ENCODE peak calls at places on chromosomes 7 and 10, in nine cellular contexts. O is neural progenitor cell, C is MM.1S, F is astrocyte of the spinal cord, L is HFF-Myc, U is body of pancreas, S is tibial nerve, R is fibroblast of pulmonary artery, I is adrenal gland. E is an unnamed sample.

GRCh38 chr10:128440513-128441160 is 314.4 kb upstream of the MKI67 start:
- DNase-seq in O (peak), C (no peak), F (no peak), L (no peak), U (no peak), S (no peak), R (no peak), I (no peak), E (no peak)

GRCh38 chr7:130988443-130988842 is 254.4 kb upstream of the KLF14 start:
- DNase-seq in O (peak), C (no peak), F (no peak), L (no peak), U (no peak), S (no peak), R (no peak), I (no peak), E (no peak)

GRCh38 chr7:139181404-139181803 is 49.6 kb upstream of the UBN2 start:
- DNase-seq in O (no peak), C (no peak), F (no peak), L (no peak), U (no peak), S (no peak), R (no peak), I (no peak), E (no peak)

GRCh38 chr10:125584954-125585353 is 98.0 kb downstream of the TEX36 start:
- DNase-seq in O (no peak), C (no peak), F (no peak), L (no peak), U (no peak), S (no peak), R (no peak), I (no peak), E (no peak)

GRCh38 chr10:18005445-18005780 is 53.7 kb downstream of the SLC39A12 start:
- DNase-seq in O (no peak), C (no peak), F (no peak), L (no peak), U (no peak), S (no peak), R (no peak), I (no peak), E (no peak)

GRCh38 chr7:82335001-82335400 is 108.6 kb downstream of the CACNA2D1 start:
- DNase-seq in O (no peak), C (no peak), F (no peak), L (no peak), U (no peak), S (no peak), R (no peak), I (no peak), E (no peak)

GRCh38 chr10:29130190-29130673 is 158.6 kb upstream of the LYZL1 start:
- DNase-seq in O (peak), C (peak), F (peak), L (no peak), U (no peak), S (no peak), R (peak), I (no peak), E (peak)

GRCh38 chr10:50981904-50982303 is 92.4 kb upstream of the PRKG1 start:
- DNase-seq in O (no peak), C (no peak), F (no peak), L (no peak), U (no peak), S (no peak), R (no peak), I (no peak), E (no peak)

GRCh38 chr7:105811189-105811847 is 65.1 kb downstream of the ATXN7L1 start:
- DNase-seq in O (no peak), C (no peak), F (no peak), L (no peak), U (no peak), S (no peak), R (no peak), I (no peak), E (no peak)

GRCh38 chr7:116669769-116670168 is 2.2 kb upstream of the MET start:
- DNase-seq in O (no peak), C (no peak), F (no peak), L (no peak), U (no peak), S (no peak), R (no peak), I (no peak), E (no peak)

GRCh38 chr10:91614254-91614624 is 18.6 kb downstream of the PPP1R3C start:
- DNase-seq in O (no peak), C (no peak), F (peak), L (peak), U (no peak), S (no peak), R (peak), I (no peak), E (peak)

GRCh38 chr10:57952741-57953140 is 315.0 kb downstream of the IPMK start:
- DNase-seq in O (no peak), C (no peak), F (peak), L (no peak), U (no peak), S (no peak), R (peak), I (peak), E (peak)

GRCh38 chr10:97243836-97244235 is 48.6 kb downstream of the ARHGAP19 start:
- DNase-seq in O (no peak), C (no peak), F (no peak), L (no peak), U (no peak), S (no peak), R (no peak), I (no peak), E (no peak)

GRCh38 chr10:28585076-28585475 is 52.2 kb downstream of the WAC start:
- DNase-seq in O (no peak), C (no peak), F (no peak), L (no peak), U (no peak), S (no peak), R (no peak), I (no peak), E (no peak)

GRCh38 chr10:93363891-93364648 is 118.1 kb downstream of the MYOF start:
- DNase-seq in O (no peak), C (no peak), F (no peak), L (no peak), U (no peak), S (no peak), R (no peak), I (peak), E (no peak)

GRCh38 chr10:59036311-59037017 is 140.0 kb upstream of the PHYHIPL start:
- DNase-seq in O (no peak), C (peak), F (no peak), L (no peak), U (no peak), S (no peak), R (no peak), I (no peak), E (no peak)

GRCh38 chr7:140170375-140170774 is 6.4 kb downstream of the KDM7A start:
- DNase-seq in O (no peak), C (no peak), F (no peak), L (no peak), U (no peak), S (no peak), R (no peak), I (no peak), E (no peak)

GRCh38 chr10:87931836-87932230 is 68.4 kb downstream of the PTEN start:
- DNase-seq in O (no peak), C (no peak), F (no peak), L (no peak), U (no peak), S (no peak), R (no peak), I (no peak), E (no peak)

GRCh38 chr7:136016649-136017395 is 39.7 kb upstream of the MTPN start:
- DNase-seq in O (no peak), C (no peak), F (no peak), L (no peak), U (no peak), S (no peak), R (no peak), I (no peak), E (no peak)

GRCh38 chr10:86958109-86958830 is at the start of gene SNCG:
- DNase-seq in O (no peak), C (no peak), F (no peak), L (no peak), U (peak), S (no peak), R (peak), I (peak), E (peak)

GRCh38 chr7:132065973-132066611 is 509.7 kb upstream of the PODXL start:
- DNase-seq in O (peak), C (no peak), F (no peak), L (no peak), U (no peak), S (no peak), R (no peak), I (no peak), E (peak)

GRCh38 chr10:58701398-58702135 is 188.9 kb downstream of the BICC1 start:
- DNase-seq in O (no peak), C (no peak), F (peak), L (peak), U (no peak), S (peak), R (peak), I (peak), E (peak)

GRCh38 chr7:12244129-12244528 is 33.0 kb downstream of the TMEM106B start:
- DNase-seq in O (peak), C (no peak), F (peak), L (no peak), U (peak), S (no peak), R (peak), I (peak), E (peak)

GRCh38 chr10:88216976-88217375 is 353.6 kb downstream of the PTEN start:
- DNase-seq in O (no peak), C (no peak), F (no peak), L (no peak), U (no peak), S (no peak), R (no peak), I (no peak), E (no peak)

GRCh38 chr7:127995157-127995865 is 35.9 kb downstream of the LRRC4 start:
- DNase-seq in O (no peak), C (no peak), F (peak), L (no peak), U (no peak), S (peak), R (peak), I (peak), E (peak)

GRCh38 chr7:936131-937054 is 18.1 kb downstream of the ADAP1 start:
- DNase-seq in O (no peak), C (no peak), F (peak), L (no peak), U (no peak), S (no peak), R (no peak), I (no peak), E (peak)
- H3K4me3 ChIP-seq in O (no peak), C (no peak), F (no peak), L (no peak), U (no peak), S (no peak), R (no peak), I (no peak), E (no peak)

GRCh38 chr7:107742678-107743566 is 1.0 kb upstream of the CBLL1 start:
- DNase-seq in O (peak), C (no peak), F (no peak), L (peak), U (peak), S (peak), R (no peak), I (peak), E (no peak)

GRCh38 chr7:107743567-107744344 is at the start of gene CBLL1:
- DNase-seq in O (peak), C (peak), F (peak), L (peak), U (peak), S (peak), R (peak), I (peak), E (peak)

GRCh38 chr7:107746006-107746405 is 2.1 kb downstream of the CBLL1 start:
- DNase-seq in O (no peak), C (no peak), F (no peak), L (no peak), U (no peak), S (no peak), R (no peak), I (no peak), E (no peak)

DNA sequence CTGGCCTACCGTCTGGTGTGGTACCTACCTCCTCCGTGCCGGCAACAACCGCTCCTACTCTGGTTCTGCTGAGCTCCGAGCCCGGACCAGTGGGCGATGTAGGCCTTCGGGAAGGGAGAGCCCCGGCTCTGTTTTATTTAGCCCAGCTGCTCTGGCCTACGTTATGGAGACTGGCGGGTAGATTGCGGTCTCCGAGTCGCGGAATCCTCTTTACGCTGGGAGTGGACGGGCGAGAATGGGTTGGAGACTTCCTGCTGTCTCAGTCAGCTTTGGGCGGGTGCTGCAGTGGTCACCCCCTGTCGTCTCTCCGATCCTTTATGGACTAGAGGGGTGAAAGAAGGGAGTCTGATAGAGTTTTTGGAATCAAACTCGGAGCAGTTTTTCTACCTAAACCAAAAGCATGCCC is 406 bp downstream of the CBLL1 start:
- DNase-seq in O (no peak), C (no peak), F (no peak), L (no peak), U (no peak), S (no peak), R (no peak), I (no peak), E (no peak)
- TF ChIP-seq CTCF in O (no peak), C (no peak), F (no peak), L (no peak), U (no peak), S (no peak), R (no peak), I (no peak), E (no peak)

DNA sequence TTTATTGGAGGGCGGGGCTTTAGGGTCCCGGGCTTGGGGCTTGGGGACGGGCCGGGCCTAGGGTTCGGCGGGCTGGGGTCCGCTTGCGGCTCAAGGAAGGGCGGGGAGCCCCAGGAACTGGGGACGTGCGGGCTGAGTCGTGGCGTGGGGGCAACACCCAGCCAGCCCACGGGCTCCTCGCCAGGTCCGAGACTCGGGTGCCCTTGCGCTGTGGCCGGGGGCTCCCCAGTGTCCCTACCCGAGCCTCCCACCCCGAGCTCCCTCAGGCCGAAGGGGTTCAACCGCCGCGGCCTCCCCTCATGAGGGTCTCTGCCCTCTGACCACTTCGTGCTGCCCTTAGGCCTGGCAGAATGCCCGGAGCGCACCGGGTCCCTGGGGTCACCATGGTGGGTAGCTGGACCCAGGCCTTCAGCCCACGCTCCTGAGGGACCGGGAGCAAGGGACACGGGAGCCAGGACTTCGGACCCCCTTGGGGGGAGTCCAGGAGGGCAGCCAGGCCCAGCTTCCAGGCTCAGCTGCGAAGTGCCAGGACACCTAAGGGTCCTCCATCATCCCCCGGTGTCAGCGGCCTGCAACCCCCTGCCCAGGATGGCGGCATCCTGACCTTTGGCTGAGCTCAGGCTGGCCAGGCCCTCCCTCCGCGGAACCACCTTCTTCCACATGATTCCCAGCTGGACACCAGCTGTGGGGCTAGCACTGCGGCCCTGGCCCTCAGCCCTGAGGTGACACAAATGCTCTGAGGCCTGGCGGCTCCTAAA is 522 bp upstream of the FUOM start:
- DNase-seq in O (no peak), C (no peak), F (no peak), L (no peak), U (peak), S (no peak), R (no peak), I (no peak), E (no peak)
- H3K4me3 ChIP-seq in O (no peak), C (no peak), F (no peak), L (no peak), U (no peak), S (peak), R (no peak), I (no peak), E (no peak)

DNA sequence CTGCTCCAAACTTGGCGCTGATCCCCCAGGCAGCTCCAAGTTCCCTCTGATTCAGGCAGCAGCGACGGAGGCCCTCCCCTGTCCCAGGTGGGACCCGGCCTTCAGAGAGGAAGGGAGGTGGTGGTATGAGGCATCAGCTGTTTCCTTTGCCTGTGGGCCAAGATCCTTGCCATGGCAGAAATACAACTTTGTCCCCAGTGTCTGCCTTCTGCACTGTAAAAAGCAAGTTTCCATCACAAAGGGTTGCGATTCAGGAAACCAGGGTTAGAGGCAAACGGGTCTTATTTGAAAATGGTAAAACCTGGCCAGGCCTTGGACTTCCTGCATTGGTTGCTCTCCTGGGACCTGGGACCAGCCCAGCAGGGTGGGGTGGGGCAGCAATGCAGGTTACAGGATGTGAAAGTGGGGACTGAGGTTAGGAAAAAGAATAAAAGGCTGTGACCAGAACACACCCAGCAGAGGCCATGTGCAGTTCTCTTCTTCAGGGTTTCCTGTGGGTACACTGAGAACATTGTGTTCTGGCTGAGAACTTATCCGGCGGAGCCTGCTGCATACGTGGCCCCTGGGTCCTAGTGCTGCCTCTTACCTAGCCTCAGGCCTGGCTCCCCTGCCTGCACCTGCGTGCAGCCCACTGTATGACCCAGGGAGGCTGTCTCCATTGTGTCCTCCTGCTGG is 25.1 kb upstream of the DDIT4 start:
- DNase-seq in O (no peak), C (peak), F (peak), L (no peak), U (peak), S (peak), R (peak), I (peak), E (peak)
- TF ChIP-seq CTCF in O (no peak), C (no peak), F (no peak), L (no peak), U (no peak), S (peak), R (no peak), I (no peak), E (no peak)

DNA sequence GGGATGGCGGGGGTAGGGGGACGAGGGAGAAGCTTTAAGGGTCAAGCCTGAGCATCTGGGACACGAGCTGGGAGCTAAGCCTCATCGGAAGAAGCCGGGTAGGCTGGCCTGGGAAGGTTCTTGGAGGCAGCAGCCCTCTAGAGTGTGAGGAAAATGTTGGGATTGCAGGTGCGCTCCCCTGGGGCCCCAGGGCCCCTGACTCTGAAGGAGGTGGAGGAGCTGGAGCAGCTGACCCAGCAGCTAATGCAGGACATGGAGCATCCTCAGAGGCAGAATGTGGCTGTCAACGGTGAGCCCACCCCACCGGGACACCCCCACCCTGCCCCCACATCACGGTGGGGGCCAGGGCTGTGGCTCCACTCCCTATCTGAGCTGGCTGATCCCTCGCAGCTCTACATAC is 6.9 kb downstream of the ZYX start:
- DNase-seq in O (no peak), C (no peak), F (no peak), L (no peak), U (no peak), S (no peak), R (no peak), I (no peak), E (no peak)
- H3K4me3 ChIP-seq in O (no peak), C (no peak), F (no peak), L (no peak), U (no peak), S (no peak), R (no peak), I (no peak), E (no peak)

DNA sequence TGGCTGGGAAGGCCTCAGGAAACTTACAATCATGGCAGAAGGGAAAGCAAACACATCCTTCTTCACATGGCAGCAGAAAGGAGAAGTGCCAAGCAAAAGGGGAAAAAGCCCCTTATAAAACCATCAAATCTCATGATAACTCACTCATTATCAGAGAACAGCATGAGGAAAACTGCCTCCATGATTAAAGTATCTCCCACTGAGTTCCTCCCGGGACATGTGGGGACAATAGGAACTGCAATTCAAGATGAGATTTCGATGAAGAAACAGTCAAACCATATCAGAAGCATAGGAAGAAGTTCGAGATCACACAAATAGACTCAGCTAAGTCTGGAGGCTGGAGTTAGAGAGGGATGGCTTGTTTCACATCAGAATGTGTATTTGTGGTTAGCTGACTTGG is 869.4 kb upstream of the PHF14 start:
- DNase-seq in O (no peak), C (no peak), F (no peak), L (no peak), U (no peak), S (no peak), R (no peak), I (no peak), E (no peak)
- TF ChIP-seq CTCF in O (no peak), C (no peak), F (no peak), L (no peak), U (no peak), S (no peak), R (no peak), I (no peak), E (no peak)

GRCh38 chr7:150340875-150341262 is 560 bp downstream of the RARRES2 start:
- DNase-seq in O (no peak), C (no peak), F (no peak), L (no peak), U (no peak), S (no peak), R (no peak), I (no peak), E (no peak)
- H3K4me3 ChIP-seq in O (peak), C (no peak), F (peak), L (peak), U (peak), S (peak), R (peak), I (peak), E (peak)

E was measured in choroid plexus epithelial cell.